ENCODE peak calls at places on chromosomes 3 and 15, in six cellular contexts. B, L, N, C, F and K are unnamed samples.

GRCh38 chr3:161893972-161894371 is 397.4 kb downstream of the OTOL1 start:
- DNase-seq in B (no peak), L (no peak), N (peak; percentile 70), C (peak; percentile 25), F (no peak), K (peak; percentile 39)

GRCh38 chr3:115989927-115990326 is 366.6 kb downstream of the GAP43 start:
- DNase-seq in B (no peak), L (no peak), N (peak; percentile 36), C (peak; percentile 62), F (no peak), K (no peak)

GRCh38 chr3:180523040-180523439 is 78.9 kb upstream of the TTC14 start:
- DNase-seq in B (no peak), L (no peak), N (no peak), C (no peak), F (no peak), K (no peak)

GRCh38 chr3:130892759-130893239 is 1.1 kb upstream of the ATP2C1 start:
- DNase-seq in B (peak; percentile 46), L (no peak), N (peak; percentile 37), C (peak; percentile 80), F (no peak), K (peak; percentile 61)

GRCh38 chr3:43872301-43872700 is 181.6 kb downstream of the ABHD5 start:
- DNase-seq in B (no peak), L (peak; percentile 34), N (peak; percentile 57), C (peak; percentile 92), F (peak; percentile 74), K (peak; percentile 38)

GRCh38 chr3:177262396-177262795 is 65.1 kb upstream of the TBL1XR1 start:
- DNase-seq in B (no peak), L (no peak), N (no peak), C (no peak), F (peak; percentile 44), K (peak; percentile 37)

GRCh38 chr3:131880948-131881347 is 153.9 kb downstream of the CPNE4 start:
- DNase-seq in B (no peak), L (no peak), N (no peak), C (no peak), F (no peak), K (no peak)

GRCh38 chr3:16249336-16249735 is 15.4 kb downstream of the DPH3 start:
- DNase-seq in B (no peak), L (peak; percentile 78), N (no peak), C (no peak), F (no peak), K (no peak)

GRCh38 chr3:86653801-86654200 is 337.1 kb downstream of the VGLL3 start:
- DNase-seq in B (no peak), L (no peak), N (no peak), C (no peak), F (no peak), K (no peak)

GRCh38 chr3:192570757-192571156 is 156.6 kb downstream of the FGF12 start:
- DNase-seq in B (no peak), L (no peak), N (no peak), C (no peak), F (no peak), K (no peak)

GRCh38 chr3:141021261-141021660 is 29.9 kb upstream of the SPSB4 start:
- DNase-seq in B (no peak), L (no peak), N (no peak), C (no peak), F (no peak), K (no peak)

GRCh38 chr15:63040954-63041353 is 1.6 kb upstream of the TPM1 start:
- DNase-seq in B (no peak), L (no peak), N (no peak), C (no peak), F (no peak), K (no peak)

GRCh38 chr3:142019794-142020320 is 129.5 kb downstream of the TFDP2 start:
- DNase-seq in B (no peak), L (no peak), N (no peak), C (peak; percentile 50), F (no peak), K (no peak)

GRCh38 chr3:181362378-181362777 is 349.3 kb upstream of the SOX2 start:
- DNase-seq in B (no peak), L (no peak), N (no peak), C (peak; percentile 43), F (no peak), K (no peak)

GRCh38 chr3:176978441-176978840 is 218.8 kb downstream of the TBL1XR1 start:
- DNase-seq in B (no peak), L (no peak), N (no peak), C (peak; percentile 82), F (no peak), K (peak; percentile 24)

GRCh38 chr3:173502983-173503568 is 105.5 kb downstream of the NLGN1 start:
- DNase-seq in B (no peak), L (no peak), N (no peak), C (no peak), F (no peak), K (no peak)

GRCh38 chr3:173826901-173827609 is 429.5 kb downstream of the NLGN1 start:
- DNase-seq in B (no peak), L (no peak), N (peak; percentile 8), C (no peak), F (no peak), K (no peak)

DNA sequence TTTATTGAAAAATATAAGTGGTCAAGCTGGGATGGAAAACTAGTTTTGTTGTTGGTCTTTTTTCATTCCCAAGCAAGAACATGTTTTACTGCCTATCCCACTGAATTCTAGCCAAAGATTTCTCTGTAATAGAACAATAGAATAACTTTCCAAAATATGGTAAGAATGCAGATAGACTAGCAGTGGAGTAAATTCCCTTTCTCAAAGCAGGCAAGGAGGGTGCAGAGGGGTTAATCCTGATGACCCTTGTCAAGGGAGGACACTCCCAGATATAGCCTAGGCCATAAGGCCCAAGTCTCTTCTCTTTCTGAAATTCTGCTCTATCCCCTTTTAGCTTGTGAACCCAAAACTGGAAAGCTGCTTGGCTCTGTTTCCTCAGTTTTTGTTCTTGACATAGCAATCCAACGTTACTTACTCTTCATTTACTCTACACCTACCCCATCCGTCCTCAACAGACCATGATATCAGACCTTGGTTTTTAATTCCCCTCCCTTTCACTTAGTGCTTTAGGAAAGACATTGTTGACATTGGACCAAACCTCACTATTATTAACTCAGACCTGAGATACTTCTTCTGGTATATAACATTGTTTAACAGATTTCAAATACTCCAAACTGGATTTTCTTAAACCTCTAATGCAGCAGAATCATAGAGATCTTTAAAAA is 453.6 kb upstream of the THBS1 start:
- DNase-seq in B (no peak), L (no peak), N (no peak), C (no peak), F (no peak), K (no peak)
- H3K4me3 ChIP-seq in B (no peak overlapping the region), L (no peak overlapping the region), N (no peak overlapping the region), C (no peak overlapping the region), F (no peak overlapping the region), K (no peak overlapping the region)

DNA sequence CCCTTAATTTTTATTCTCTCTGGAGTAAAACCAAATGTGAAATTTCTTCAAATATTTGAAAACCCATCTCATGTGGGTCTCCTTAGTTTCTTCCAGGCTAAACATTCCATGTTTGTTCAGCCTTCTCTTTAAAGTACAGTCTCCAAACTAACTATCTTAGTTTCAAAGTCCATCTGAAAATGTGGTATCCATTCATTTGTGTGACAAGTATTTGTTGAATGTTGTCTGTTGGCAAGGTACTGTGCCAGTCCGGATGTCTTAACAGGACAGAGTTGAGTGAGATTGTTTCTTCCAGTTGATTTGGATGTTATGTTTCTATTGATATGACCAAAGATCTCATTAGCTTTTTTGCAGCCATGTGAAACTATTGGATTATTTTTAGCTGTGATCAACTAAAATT is 347.4 kb downstream of the THSD4 start:
- DNase-seq in B (no peak), L (no peak), N (no peak), C (no peak), F (no peak), K (no peak)
- TF ChIP-seq CTCF in B (no peak), L (no peak), N (no peak), C (no peak), F (no peak), K (no peak)

GRCh38 chr3:123620338-123620737 is 35.5 kb upstream of the HACD2 start:
- DNase-seq in B (no peak), L (no peak), N (peak; percentile 84), C (no peak), F (no peak), K (no peak)
- H3K4me3 ChIP-seq in B (peak overlapping the region; percentile 17), L (no peak overlapping the region), N (peak overlapping the region; percentile 82), C (no peak overlapping the region), F (no peak overlapping the region), K (no peak overlapping the region)

GRCh38 chr15:79185199-79185598 is 94.6 kb upstream of the RASGRF1 start:
- DNase-seq in B (no peak), L (peak; percentile 85), N (no peak), C (no peak), F (no peak), K (no peak)
- TF ChIP-seq CTCF in B (no peak), L (peak; percentile 75), N (no peak), C (peak; percentile 43), F (peak; percentile 39), K (peak; percentile 48)

GRCh38 chr3:129344540-129345220 is 66.0 kb downstream of the HMCES start:
- DNase-seq in B (no peak), L (peak; percentile 86), N (no peak), C (no peak), F (no peak), K (no peak)

GRCh38 chr3:129345281-129345680 is 66.6 kb downstream of the HMCES start:
- DNase-seq in B (no peak), L (no peak), N (no peak), C (no peak), F (no peak), K (no peak)

GRCh38 chr3:129345971-129346370 is 67.3 kb downstream of the HMCES start:
- DNase-seq in B (no peak), L (no peak), N (no peak), C (no peak), F (no peak), K (no peak)

GRCh38 chr3:129341331-129342141 is 62.9 kb downstream of the HMCES start:
- DNase-seq in B (no peak), L (no peak), N (no peak), C (no peak), F (no peak), K (no peak)

DNA sequence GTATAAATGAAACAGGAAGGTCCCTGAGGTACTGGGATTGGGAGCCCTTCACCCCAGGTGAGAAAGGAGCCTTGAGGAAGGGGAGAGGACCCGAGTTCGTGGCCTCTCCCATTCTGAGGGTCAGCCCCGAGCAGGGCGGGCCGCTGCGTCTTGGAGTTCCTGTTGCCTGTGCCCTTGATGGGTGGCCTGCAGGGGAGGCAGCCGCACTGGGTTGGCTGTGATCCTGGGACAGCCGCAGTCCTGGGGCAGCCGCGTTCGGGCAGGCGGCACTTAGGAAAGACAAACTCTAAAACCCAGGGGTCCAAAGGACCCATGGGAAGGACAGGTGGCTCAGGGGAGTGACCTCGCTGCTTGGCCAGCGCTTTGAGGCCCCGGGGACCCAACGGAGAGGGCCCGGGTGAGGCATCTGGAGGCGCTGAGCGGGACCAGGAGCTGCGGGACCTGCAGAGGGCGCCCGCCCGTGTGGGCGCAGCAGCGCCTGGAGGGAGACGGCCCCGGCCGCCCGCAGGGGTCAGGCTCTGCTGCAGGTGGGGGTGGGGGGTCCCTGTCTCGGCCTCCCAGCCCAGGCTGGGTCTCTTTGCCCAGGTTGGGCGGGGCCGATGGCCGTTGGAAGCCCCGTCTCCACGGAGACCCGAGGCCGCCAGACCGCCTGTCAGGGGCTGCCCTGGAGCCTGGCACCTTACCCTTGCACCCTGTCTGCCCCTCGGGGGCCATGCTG is 65.1 kb downstream of the HMCES start:
- DNase-seq in B (no peak), L (peak; percentile 85), N (no peak), C (no peak), F (no peak), K (no peak)
- H3K4me3 ChIP-seq in B (peak overlapping the region; percentile 57), L (peak overlapping the region; percentile 57), N (peak overlapping the region; percentile 13), C (no peak overlapping the region), F (peak overlapping the region; percentile 21), K (no peak overlapping the region)